ENCODE peak calls at places on chromosomes 4 and X, in ten cellular contexts. X, T, R, Q, O, H, P, M, W and I are unnamed samples.
A peak's percentile ranks its signal among the peaks of the same experiment; 100 is the strongest.

GRCh38 chr4:153137168-153137567 is 67.1 kb upstream of the TRIM2 start:
- DNase-seq in X (no peak), T (peak; percentile 57), R (no peak), Q (no peak), O (peak; percentile 53), H (peak; percentile 83), P (peak; percentile 62), M (no peak), W (no peak), I (no peak)

GRCh38 chr4:126807132-126807531 is 825.6 kb upstream of the INTU start:
- DNase-seq in X (no peak), T (no peak), R (no peak), Q (no peak), O (no peak), H (no peak), P (no peak), M (no peak), W (no peak), I (no peak)

GRCh38 chrX:129925305-129926092 is 19.5 kb downstream of the UTP14A start:
- DNase-seq in X (peak; percentile 72), T (peak; percentile 59), R (peak; percentile 76), Q (peak; percentile 44), O (peak; percentile 82), H (peak; percentile 72), P (peak; percentile 65), M (peak; percentile 67), W (peak; percentile 74), I (peak; percentile 78)

GRCh38 chr4:22522206-22522605 is 6.3 kb upstream of the ADGRA3 start:
- DNase-seq in X (no peak), T (no peak), R (no peak), Q (no peak), O (no peak), H (no peak), P (no peak), M (no peak), W (no peak), I (no peak)

GRCh38 chrX:27186671-27187070 is 276.5 kb downstream of the PPP4R3C start:
- DNase-seq in X (no peak), T (no peak), R (peak; percentile 24), Q (no peak), O (peak; percentile 50), H (peak; percentile 24), P (no peak), M (peak; percentile 43), W (no peak), I (peak; percentile 29)

GRCh38 chrX:97481228-97481627 is 597.5 kb downstream of the RPA4 start:
- DNase-seq in X (no peak), T (no peak), R (no peak), Q (no peak), O (no peak), H (no peak), P (no peak), M (no peak), W (no peak), I (no peak)

GRCh38 chr4:107838763-107839162 is 14.0 kb downstream of the SGMS2 start:
- DNase-seq in X (no peak), T (no peak), R (no peak), Q (no peak), O (no peak), H (no peak), P (no peak), M (no peak), W (no peak), I (no peak)

GRCh38 chrX:41118156-41118555 is 32.9 kb downstream of the USP9X start:
- DNase-seq in X (no peak), T (no peak), R (peak; percentile 70), Q (no peak), O (no peak), H (no peak), P (no peak), M (no peak), W (no peak), I (peak; percentile 66)

GRCh38 chr4:151248519-151248918 is 28.4 kb upstream of the PRSS48 start:
- DNase-seq in X (no peak), T (no peak), R (no peak), Q (no peak), O (no peak), H (no peak), P (no peak), M (no peak), W (no peak), I (no peak)

GRCh38 chr4:86939737-86940141 is 4.9 kb downstream of the AFF1 start:
- DNase-seq in X (no peak), T (no peak), R (peak; percentile 54), Q (no peak), O (no peak), H (no peak), P (no peak), M (peak; percentile 98), W (no peak), I (peak; percentile 97)

GRCh38 chrX:29138003-29138402 is 550.8 kb downstream of the IL1RAPL1 start:
- DNase-seq in X (no peak), T (no peak), R (no peak), Q (no peak), O (no peak), H (no peak), P (no peak), M (no peak), W (no peak), I (no peak)

GRCh38 chrX:130896026-130896425 is 7.0 kb downstream of the ENOX2 start:
- DNase-seq in X (no peak), T (no peak), R (no peak), Q (no peak), O (no peak), H (no peak), P (peak; percentile 29), M (no peak), W (no peak), I (no peak)

GRCh38 chr4:186810613-186811150 is 87.0 kb upstream of the FAT1 start:
- DNase-seq in X (no peak), T (no peak), R (no peak), Q (no peak), O (no peak), H (no peak), P (no peak), M (no peak), W (no peak), I (no peak)

GRCh38 chr4:108762559-108763225 is at the start of gene ETNPPL:
- DNase-seq in X (peak; percentile 11), T (no peak), R (peak; percentile 51), Q (no peak), O (peak; percentile 2), H (no peak), P (no peak), M (peak; percentile 47), W (peak; percentile 71), I (no peak)

GRCh38 chrX:53263597-53264094 is 17.7 kb downstream of the IQSEC2 start:
- DNase-seq in X (no peak), T (no peak), R (peak; percentile 82), Q (no peak), O (peak; percentile 81), H (peak; percentile 52), P (no peak), M (no peak), W (no peak), I (no peak)

GRCh38 chr4:144316869-144317268 is 176.4 kb upstream of the GYPA start:
- DNase-seq in X (no peak), T (no peak), R (no peak), Q (no peak), O (no peak), H (no peak), P (no peak), M (no peak), W (no peak), I (peak; percentile 57)

GRCh38 chr4:144313370-144313769 is 172.9 kb upstream of the GYPA start:
- DNase-seq in X (no peak), T (no peak), R (no peak), Q (no peak), O (peak; percentile 3), H (no peak), P (no peak), M (no peak), W (no peak), I (no peak)

GRCh38 chr4:144318797-144319196 is 178.3 kb upstream of the GYPA start:
- DNase-seq in X (no peak), T (no peak), R (no peak), Q (no peak), O (peak; percentile 2), H (no peak), P (no peak), M (no peak), W (no peak), I (no peak)
- TF ChIP-seq CTCF in X (peak; percentile 8), T (no peak), R (no peak), Q (no peak), O (no peak), H (no peak), P (no peak), M (no peak), W (no peak), I (no peak)

GRCh38 chrX:132277953-132278614 is 58.8 kb upstream of the RAP2C start:
- DNase-seq in X (no peak), T (no peak), R (no peak), Q (no peak), O (no peak), H (no peak), P (no peak), M (no peak), W (no peak), I (no peak)
- TF ChIP-seq CTCF in X (no peak), T (no peak), R (no peak), Q (no peak), O (no peak), H (no peak), P (no peak), M (no peak), W (no peak), I (no peak)

GRCh38 chr4:112585977-112586736 is 50.6 kb downstream of the ZGRF1 start:
- DNase-seq in X (no peak), T (no peak), R (no peak), Q (no peak), O (no peak), H (no peak), P (no peak), M (no peak), W (no peak), I (no peak)
- TF ChIP-seq CTCF in X (no peak), T (no peak), R (no peak), Q (no peak), O (no peak), H (no peak), P (no peak), M (no peak), W (no peak), I (no peak)

GRCh38 chr4:16439003-16439402 is 212.7 kb upstream of the TAPT1 start:
- DNase-seq in X (no peak), T (no peak), R (no peak), Q (no peak), O (no peak), H (no peak), P (no peak), M (no peak), W (no peak), I (no peak)

GRCh38 chr4:16439771-16440170 is 213.5 kb upstream of the TAPT1 start:
- DNase-seq in X (no peak), T (no peak), R (no peak), Q (no peak), O (no peak), H (no peak), P (no peak), M (no peak), W (no peak), I (no peak)

GRCh38 chr4:16448240-16448639 is 222.0 kb upstream of the TAPT1 start:
- DNase-seq in X (no peak), T (no peak), R (no peak), Q (no peak), O (no peak), H (no peak), P (no peak), M (no peak), W (no peak), I (no peak)

GRCh38 chr4:16442296-16442695 is 216.0 kb upstream of the TAPT1 start:
- DNase-seq in X (no peak), T (no peak), R (no peak), Q (no peak), O (no peak), H (no peak), P (no peak), M (no peak), W (no peak), I (no peak)

GRCh38 chr4:16443504-16444088 is 217.3 kb upstream of the TAPT1 start:
- DNase-seq in X (no peak), T (no peak), R (no peak), Q (no peak), O (peak; percentile 34), H (peak; percentile 37), P (no peak), M (peak; percentile 53), W (no peak), I (peak; percentile 47)
- TF ChIP-seq CTCF in X (peak; percentile 73), T (peak; percentile 70), R (peak; percentile 48), Q (peak; percentile 50), O (peak; percentile 38), H (peak; percentile 71), P (peak; percentile 51), M (peak; percentile 69), W (peak; percentile 80), I (peak; percentile 60)